ENCODE peak calls at places on chromosome 7, in seven cellular contexts. W is T-helper 2 cell, P is HT1080, B is PC-9, X is cardiac fibroblast, A is NB4, V is M059J. Q is an unnamed sample.

GRCh38 chr7:47336178-47337020 is 245.5 kb downstream of the TNS3 start:
- DNase-seq in P (no peak), W (no peak), X (peak; percentile 62), V (peak; percentile 89), A (no peak), B (no peak), Q (no peak)

GRCh38 chr7:75072978-75073282 is 672 bp downstream of the RCC1L start:
- DNase-seq in X (no peak), B (no peak), A (no peak), V (no peak), W (no peak), P (no peak), Q (no peak)

GRCh38 chr7:6260291-6261183 is 11.9 kb downstream of the CYTH3 start:
- DNase-seq in X (peak; percentile 71), V (no peak), W (no peak), P (no peak), A (no peak), B (no peak), Q (no peak)

GRCh38 chr7:155781433-155781832 is 30.8 kb downstream of the SHH start:
- DNase-seq in X (no peak), B (no peak), W (no peak), V (no peak), P (no peak), A (no peak), Q (no peak)

GRCh38 chr7:4265676-4266075 is 416.4 kb upstream of the FOXK1 start:
- DNase-seq in V (no peak), B (no peak), X (no peak), W (no peak), P (no peak), A (no peak), Q (no peak)

GRCh38 chr7:140696024-140696678 is 357 bp upstream of the NDUFB2 start:
- DNase-seq in X (peak; percentile 93), B (peak; percentile 86), V (peak; percentile 92), P (no peak), W (peak; percentile 83), A (peak; percentile 96), Q (peak; percentile 94)

GRCh38 chr7:82373890-82374289 is 69.7 kb downstream of the CACNA2D1 start:
- DNase-seq in P (no peak), X (no peak), B (no peak), A (no peak), W (no peak), V (no peak), Q (no peak)

GRCh38 chr7:69283421-69283820 is 314.9 kb upstream of the AUTS2 start:
- DNase-seq in P (no peak), A (no peak), V (peak; percentile 59), W (no peak), B (no peak), X (no peak), Q (no peak)

GRCh38 chr7:56009695-56010094 is 41.5 kb downstream of the PSPH start:
- DNase-seq in A (no peak), B (no peak), V (no peak), W (no peak), P (no peak), X (no peak), Q (no peak)

GRCh38 chr7:38673795-38674194 is 42.6 kb upstream of the AMPH start:
- DNase-seq in B (peak; percentile 54), V (peak; percentile 54), W (no peak), A (peak; percentile 31), P (peak; percentile 88), X (peak; percentile 99), Q (no peak)